ENCODE peak calls at places on chromosomes 13 and 19, in seven cellular contexts. G is astrocyte of the cerebellum; Y is mucosa of gallbladder; F is stimulated activated CD8-positive, alpha-beta memory T cell treated with anti-CD3 and anti-CD28 coated beads, Interleukin-7, amount 100 ng/mL, for 24 hours; Q is activated naive CD8-positive, alpha-beta T cell treated with anti-CD3 and anti-CD28 coated beads, Interleukin-2, amount 50 U/mL, for 24 hours; V is GM04503; U is ACHN. D is an unnamed sample.

GRCh38 chr19:46536391-46536790 is 40.7 kb upstream of the PNMA8B start:
- DNase-seq in G (no peak), Y (no peak), F (no peak), Q (no peak), V (no peak), U (no peak), D (no peak)

GRCh38 chr13:91745962-91746361 is 347.5 kb downstream of the GPC5 start:
- DNase-seq in G (no peak), Y (no peak), F (no peak), Q (no peak), V (no peak), U (no peak), D (no peak)

GRCh38 chr19:46022431-46023310 is at the start of gene PGLYRP1:
- DNase-seq in G (no peak), Y (no peak), F (no peak), Q (no peak), V (no peak), U (no peak), D (no peak)

GRCh38 chr19:41298327-41298964 is 11.5 kb upstream of the CCDC97 start:
- DNase-seq in G (peak), Y (peak), F (no peak), Q (peak), V (peak), U (peak), D (peak)

GRCh38 chr19:48629599-48630288 is 7.4 kb downstream of the DBP start:
- DNase-seq in G (no peak), Y (peak), F (no peak), Q (peak), V (no peak), U (no peak), D (no peak)

GRCh38 chr13:49353908-49354307 is 90.0 kb downstream of the CAB39L start:
- DNase-seq in G (no peak), Y (no peak), F (no peak), Q (no peak), V (no peak), U (no peak), D (no peak)

GRCh38 chr13:110993788-110994187 is 78.9 kb upstream of the ANKRD10 start:
- DNase-seq in G (no peak), Y (no peak), F (no peak), Q (no peak), V (no peak), U (no peak), D (no peak)

GRCh38 chr19:45113628-45114027 is 20.6 kb downstream of the PPP1R37 start:
- DNase-seq in G (no peak), Y (peak), F (no peak), Q (no peak), V (no peak), U (no peak), D (no peak)

GRCh38 chr19:2266183-2266993 is 10.2 kb upstream of the JSRP1 start:
- DNase-seq in G (no peak), Y (peak), F (no peak), Q (peak), V (no peak), U (no peak), D (no peak)

GRCh38 chr19:5447700-5448311 is 7.4 kb upstream of the ZNRF4 start:
- DNase-seq in G (no peak), Y (no peak), F (no peak), Q (no peak), V (no peak), U (no peak), D (peak)

GRCh38 chr13:113666951-113667701 is at the start of gene GRK1:
- DNase-seq in G (no peak), Y (no peak), F (no peak), Q (no peak), V (no peak), U (no peak), D (no peak)

GRCh38 chr13:99777873-99778272 is 193.7 kb downstream of the ZIC5 start:
- DNase-seq in G (no peak), Y (no peak), F (no peak), Q (no peak), V (no peak), U (no peak), D (no peak)

GRCh38 chr19:1364070-1364719 is 19.5 kb upstream of the NDUFS7 start:
- DNase-seq in G (no peak), Y (no peak), F (no peak), Q (no peak), V (no peak), U (no peak), D (no peak)

GRCh38 chr13:104477256-104477655 is 1411.0 kb upstream of the SLC10A2 start:
- DNase-seq in G (peak), Y (no peak), F (no peak), Q (no peak), V (no peak), U (no peak), D (no peak)

GRCh38 chr19:37506387-37507166 is at the start of gene ZNF793:
- DNase-seq in G (peak), Y (peak), F (peak), Q (peak), V (peak), U (no peak), D (peak)

GRCh38 chr19:32333227-32333626 is 12.2 kb upstream of the ZNF507 start:
- DNase-seq in G (no peak), Y (no peak), F (no peak), Q (no peak), V (no peak), U (no peak), D (no peak)

GRCh38 chr13:98206946-98207345 is 29.9 kb upstream of the RNF113B start:
- DNase-seq in G (peak), Y (no peak), F (no peak), Q (no peak), V (peak), U (peak), D (peak)

GRCh38 chr13:108734676-108735075 is 105.3 kb downstream of the MYO16 start:
- DNase-seq in G (no peak), Y (no peak), F (no peak), Q (no peak), V (no peak), U (peak), D (peak)

GRCh38 chr19:35629332-35629633 is 447 bp downstream of the RBM42 start:
- DNase-seq in G (no peak), Y (no peak), F (no peak), Q (no peak), V (no peak), U (no peak), D (no peak)

GRCh38 chr19:18157465-18158063 is 4.6 kb downstream of the PIK3R2 start:
- DNase-seq in G (no peak), Y (no peak), F (no peak), Q (no peak), V (no peak), U (no peak), D (no peak)

GRCh38 chr13:60398438-60398891 is 1.4 kb downstream of the TDRD3 start:
- DNase-seq in G (no peak), Y (no peak), F (no peak), Q (no peak), V (no peak), U (no peak), D (peak)

GRCh38 chr13:26557051-26557392 is 461 bp upstream of the WASF3 start:
- DNase-seq in G (no peak), Y (no peak), F (no peak), Q (no peak), V (no peak), U (no peak), D (no peak)

GRCh38 chr19:5479958-5480357 is 24.7 kb downstream of the ZNRF4 start:
- DNase-seq in G (no peak), Y (no peak), F (no peak), Q (no peak), V (no peak), U (no peak), D (no peak)

GRCh38 chr19:5138606-5139594 is 170.0 kb downstream of the KDM4B start:
- DNase-seq in G (peak), Y (peak), F (peak), Q (peak), V (peak), U (no peak), D (no peak)

GRCh38 chr13:66933994-66934393 is 296.1 kb downstream of the PCDH9 start:
- DNase-seq in G (peak), Y (no peak), F (no peak), Q (no peak), V (no peak), U (peak), D (peak)

GRCh38 chr13:86563308-86563707 is 764.1 kb upstream of the SLITRK6 start:
- DNase-seq in G (peak), Y (no peak), F (no peak), Q (no peak), V (no peak), U (no peak), D (peak)

GRCh38 chr19:30719189-30719990 is 347.2 kb downstream of the ZNF536 start:
- DNase-seq in G (no peak), Y (peak), F (no peak), Q (peak), V (no peak), U (peak), D (peak)

GRCh38 chr19:492091-492531 is 4.2 kb upstream of the MADCAM1 start:
- DNase-seq in G (no peak), Y (no peak), F (no peak), Q (no peak), V (no peak), U (no peak), D (no peak)

GRCh38 chr13:77397636-77398035 is 70.7 kb upstream of the MYCBP2 start:
- DNase-seq in G (no peak), Y (no peak), F (no peak), Q (no peak), V (no peak), U (no peak), D (no peak)